ENCODE peak calls at places on chromosomes 2 and 18, in five cellular contexts. One of them, this sample, is unnamed.

GRCh38 chr2:233816334-233816733 is 38.0 kb downstream of the HJURP start:
- DNase-seq in neuronal stem cell: no peak
- DNase-seq in H9: no peak
- DNase-seq in mesenchymal stem cell: no peak
- DNase-seq in H1: no peak
- DNase-seq in this sample: no peak

GRCh38 chr2:236654496-236654895 is 84.9 kb downstream of the ACKR3 start:
- DNase-seq in neuronal stem cell: no peak
- DNase-seq in H1: no peak
- DNase-seq in mesenchymal stem cell: no peak
- DNase-seq in H9: no peak
- DNase-seq in this sample: no peak

GRCh38 chr2:219453691-219454131 is 19.1 kb downstream of the SPEG start:
- DNase-seq in mesenchymal stem cell: peak
- DNase-seq in H9: no peak
- DNase-seq in H1: no peak
- DNase-seq in neuronal stem cell: no peak
- DNase-seq in this sample: no peak

GRCh38 chr18:75639468-75639831 is 211.9 kb upstream of the SMIM21 start:
- DNase-seq in H1: no peak
- DNase-seq in mesenchymal stem cell: no peak
- DNase-seq in H9: no peak
- DNase-seq in neuronal stem cell: no peak
- DNase-seq in this sample: no peak

GRCh38 chr2:46502291-46502690 is 22.9 kb downstream of the TMEM247 start:
- DNase-seq in mesenchymal stem cell: no peak
- DNase-seq in H1: no peak
- DNase-seq in neuronal stem cell: no peak
- DNase-seq in H9: no peak
- DNase-seq in this sample: no peak

GRCh38 chr2:176419591-176420071 is 150.4 kb downstream of the MTX2 start:
- DNase-seq in mesenchymal stem cell: peak
- DNase-seq in neuronal stem cell: no peak
- DNase-seq in H1: no peak
- DNase-seq in H9: no peak
- DNase-seq in this sample: peak

GRCh38 chr2:170771049-170771937 is 1.1 kb downstream of the ERICH2 start:
- DNase-seq in neuronal stem cell: peak
- DNase-seq in mesenchymal stem cell: peak
- DNase-seq in H9: peak
- DNase-seq in H1: no peak
- DNase-seq in this sample: peak

GRCh38 chr2:207341816-207342215 is 176.1 kb upstream of the KLF7 start:
- DNase-seq in mesenchymal stem cell: no peak
- DNase-seq in H1: no peak
- DNase-seq in H9: no peak
- DNase-seq in neuronal stem cell: no peak
- DNase-seq in this sample: no peak

GRCh38 chr18:9066358-9066757 is 36.1 kb upstream of the NDUFV2 start:
- DNase-seq in neuronal stem cell: no peak
- DNase-seq in mesenchymal stem cell: no peak
- DNase-seq in H1: no peak
- DNase-seq in H9: no peak
- DNase-seq in this sample: peak

GRCh38 chr18:25279556-25279955 is 72.4 kb downstream of the ZNF521 start:
- DNase-seq in neuronal stem cell: no peak
- DNase-seq in mesenchymal stem cell: peak
- DNase-seq in H1: no peak
- DNase-seq in H9: no peak
- DNase-seq in this sample: no peak

GRCh38 chr18:8615397-8616025 is 6.3 kb downstream of the RAB12 start:
- DNase-seq in H1: no peak
- DNase-seq in neuronal stem cell: no peak
- DNase-seq in H9: no peak
- DNase-seq in mesenchymal stem cell: peak
- DNase-seq in this sample: peak

GRCh38 chr2:238023608-238024007 is 37.2 kb upstream of the SCLY start:
- DNase-seq in neuronal stem cell: no peak
- DNase-seq in H1: no peak
- DNase-seq in mesenchymal stem cell: no peak
- DNase-seq in H9: no peak
- DNase-seq in this sample: no peak

GRCh38 chr2:10266133-10266620 is 36.5 kb upstream of the HPCAL1 start:
- DNase-seq in H1: no peak
- DNase-seq in H9: no peak
- DNase-seq in mesenchymal stem cell: no peak
- DNase-seq in neuronal stem cell: no peak
- DNase-seq in this sample: no peak

GRCh38 chr2:9333591-9334171 is 89.6 kb downstream of the ITGB1BP1 start:
- DNase-seq in mesenchymal stem cell: peak
- DNase-seq in neuronal stem cell: peak
- DNase-seq in H9: peak
- DNase-seq in H1: peak
- DNase-seq in this sample: peak

GRCh38 chr2:168278424-168278888 is 31.1 kb upstream of the STK39 start:
- DNase-seq in mesenchymal stem cell: peak
- DNase-seq in neuronal stem cell: no peak
- DNase-seq in H9: no peak
- DNase-seq in H1: no peak
- DNase-seq in this sample: peak

GRCh38 chr2:208250401-208250800 is 4.5 kb downstream of the IDH1 start:
- DNase-seq in H1: no peak
- DNase-seq in H9: no peak
- DNase-seq in mesenchymal stem cell: peak
- DNase-seq in neuronal stem cell: no peak
- DNase-seq in this sample: peak

GRCh38 chr2:219452361-219453317 is 18.0 kb downstream of the SPEG start:
- DNase-seq in H1: no peak
- DNase-seq in mesenchymal stem cell: peak
- DNase-seq in neuronal stem cell: no peak
- DNase-seq in H9: no peak
- DNase-seq in this sample: peak

GRCh38 chr18:61551586-61551985 is 218.4 kb downstream of the CDH20 start:
- DNase-seq in mesenchymal stem cell: peak
- DNase-seq in H1: peak
- DNase-seq in H9: peak
- DNase-seq in neuronal stem cell: peak
- DNase-seq in this sample: peak

GRCh38 chr2:98085649-98086048 is 1.3 kb upstream of the VWA3B start:
- DNase-seq in H1: no peak
- DNase-seq in neuronal stem cell: no peak
- DNase-seq in H9: no peak
- DNase-seq in mesenchymal stem cell: no peak
- DNase-seq in this sample: no peak

GRCh38 chr2:31523871-31524492 is 56.8 kb downstream of the SRD5A2 start:
- DNase-seq in neuronal stem cell: peak
- DNase-seq in mesenchymal stem cell: peak
- DNase-seq in H9: peak
- DNase-seq in H1: no peak
- DNase-seq in this sample: peak

GRCh38 chr2:31235504-31235902 is 1.6 kb downstream of the EHD3 start:
- DNase-seq in H1: no peak
- DNase-seq in neuronal stem cell: no peak
- DNase-seq in H9: no peak
- DNase-seq in mesenchymal stem cell: peak
- DNase-seq in this sample: no peak

GRCh38 chr2:113120861-113121260 is 6.5 kb upstream of the IL1RN start:
- DNase-seq in neuronal stem cell: no peak
- DNase-seq in H1: no peak
- DNase-seq in H9: no peak
- DNase-seq in mesenchymal stem cell: no peak
- DNase-seq in this sample: no peak

GRCh38 chr18:24987271-24987932 is 364.6 kb downstream of the ZNF521 start:
- DNase-seq in mesenchymal stem cell: peak
- DNase-seq in H9: peak
- DNase-seq in neuronal stem cell: peak
- DNase-seq in H1: no peak
- DNase-seq in this sample: no peak

GRCh38 chr2:65300772-65301711 is 73.4 kb downstream of the ACTR2 start:
- DNase-seq in neuronal stem cell: no peak
- DNase-seq in mesenchymal stem cell: peak
- DNase-seq in H1: peak
- DNase-seq in H9: no peak
- DNase-seq in this sample: no peak

GRCh38 chr2:216298719-216299118 is 73.6 kb downstream of the MARCHF4 start:
- DNase-seq in mesenchymal stem cell: peak
- DNase-seq in H1: no peak
- DNase-seq in H9: no peak
- DNase-seq in neuronal stem cell: no peak
- DNase-seq in this sample: peak

GRCh38 chr18:59605633-59606192 is 91.5 kb downstream of the CCBE1 start:
- DNase-seq in neuronal stem cell: no peak
- DNase-seq in mesenchymal stem cell: no peak
- DNase-seq in H9: no peak
- DNase-seq in H1: no peak
- DNase-seq in this sample: no peak

GRCh38 chr2:20447437-20448245 is 767 bp downstream of the RHOB start:
- DNase-seq in H9: peak
- DNase-seq in mesenchymal stem cell: peak
- DNase-seq in neuronal stem cell: peak
- DNase-seq in H1: no peak
- DNase-seq in this sample: no peak

GRCh38 chr2:59301466-59302402 is 1060.6 kb upstream of the FANCL start:
- DNase-seq in neuronal stem cell: peak
- DNase-seq in mesenchymal stem cell: peak
- DNase-seq in H9: peak
- DNase-seq in H1: peak
- DNase-seq in this sample: peak

GRCh38 chr18:22827741-22828140 is 105.4 kb upstream of the RBBP8 start:
- DNase-seq in neuronal stem cell: no peak
- DNase-seq in H1: no peak
- DNase-seq in mesenchymal stem cell: no peak
- DNase-seq in H9: no peak
- DNase-seq in this sample: no peak

GRCh38 chr2:58042486-58042970 is 4.1 kb upstream of the VRK2 start:
- DNase-seq in H9: no peak
- DNase-seq in neuronal stem cell: no peak
- DNase-seq in mesenchymal stem cell: peak
- DNase-seq in H1: no peak
- DNase-seq in this sample: peak

GRCh38 chr2:174568425-174568824 is 29.2 kb downstream of the WIPF1 start:
- DNase-seq in H9: no peak
- DNase-seq in mesenchymal stem cell: no peak
- DNase-seq in H1: no peak
- DNase-seq in neuronal stem cell: no peak
- DNase-seq in this sample: no peak

GRCh38 chr2:128624425-128624795 is 305.7 kb upstream of the HS6ST1 start:
- DNase-seq in neuronal stem cell: no peak
- DNase-seq in mesenchymal stem cell: no peak
- DNase-seq in H1: no peak
- DNase-seq in H9: no peak
- DNase-seq in this sample: no peak

GRCh38 chr2:23221236-23221635 is 163.7 kb upstream of the KLHL29 start:
- DNase-seq in neuronal stem cell: no peak
- DNase-seq in H1: no peak
- DNase-seq in H9: no peak
- DNase-seq in mesenchymal stem cell: no peak
- DNase-seq in this sample: peak

GRCh38 chr2:7375901-7376300 is 458.7 kb downstream of the RNF144A start:
- DNase-seq in H9: no peak
- DNase-seq in neuronal stem cell: no peak
- DNase-seq in mesenchymal stem cell: no peak
- DNase-seq in H1: no peak
- DNase-seq in this sample: no peak

GRCh38 chr2:196927318-196928225 is 1.1 kb upstream of the PGAP1 start:
- DNase-seq in H1: no peak
- DNase-seq in mesenchymal stem cell: peak
- DNase-seq in H9: no peak
- DNase-seq in neuronal stem cell: no peak
- DNase-seq in this sample: peak

GRCh38 chr2:49369650-49370049 is 215.3 kb upstream of the FSHR start:
- DNase-seq in mesenchymal stem cell: no peak
- DNase-seq in neuronal stem cell: no peak
- DNase-seq in H9: no peak
- DNase-seq in H1: no peak
- DNase-seq in this sample: no peak

GRCh38 chr2:49371302-49371701 is 217.0 kb upstream of the FSHR start:
- DNase-seq in mesenchymal stem cell: no peak
- DNase-seq in H9: no peak
- DNase-seq in H1: no peak
- DNase-seq in neuronal stem cell: no peak
- DNase-seq in this sample: no peak

GRCh38 chr2:49367003-49367402 is 212.7 kb upstream of the FSHR start:
- DNase-seq in H1: no peak
- DNase-seq in H9: no peak
- DNase-seq in mesenchymal stem cell: no peak
- DNase-seq in neuronal stem cell: no peak
- DNase-seq in this sample: no peak
- H3K23ac ChIP-seq in H1: no peak
- H3K23ac ChIP-seq in H9: no peak
- H3K23ac ChIP-seq in mesenchymal stem cell: no peak
- H3K23ac ChIP-seq in neuronal stem cell: no peak
- H3K23ac ChIP-seq in this sample: no peak

DNA sequence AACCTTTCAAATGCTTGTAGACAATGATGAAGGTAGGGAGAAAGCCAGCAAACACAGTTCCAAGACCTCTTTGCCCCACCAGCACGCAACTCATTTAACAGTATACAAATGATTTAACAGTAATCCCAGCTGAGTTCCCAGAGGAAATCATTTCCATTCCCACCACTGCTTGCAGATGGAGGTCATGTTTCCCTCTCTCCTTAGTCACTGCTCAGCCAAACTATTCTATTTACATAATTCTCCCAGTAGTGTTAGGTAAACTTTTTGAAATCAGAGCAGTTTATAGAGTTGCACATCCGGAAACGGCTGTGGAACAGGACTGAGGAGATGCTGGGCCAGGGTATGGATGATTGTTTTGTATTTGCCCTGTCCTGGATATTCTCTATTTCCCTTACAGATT is 328.5 kb downstream of the FIGN start:
- DNase-seq in mesenchymal stem cell: peak
- DNase-seq in H9: no peak
- DNase-seq in H1: no peak
- DNase-seq in neuronal stem cell: no peak
- DNase-seq in this sample: no peak
- H3K27ac ChIP-seq in mesenchymal stem cell: no peak
- H3K27ac ChIP-seq in H9: no peak
- H3K27ac ChIP-seq in H1: no peak
- H3K27ac ChIP-seq in neuronal stem cell: no peak
- H3K27ac ChIP-seq in this sample: no peak

GRCh38 chr2:47799210-47799609 is 16.3 kb downstream of the MSH6 start:
- DNase-seq in H1: no peak
- DNase-seq in H9: no peak
- DNase-seq in neuronal stem cell: no peak
- DNase-seq in mesenchymal stem cell: no peak
- DNase-seq in this sample: no peak
- H2BK12ac ChIP-seq in H1: no peak
- H2BK12ac ChIP-seq in H9: no peak
- H2BK12ac ChIP-seq in neuronal stem cell: no peak
- H2BK12ac ChIP-seq in mesenchymal stem cell: no peak
- H2BK12ac ChIP-seq in this sample: no peak

GRCh38 chr2:145759228-145759940 is 1239.5 kb upstream of the ZEB2 start:
- DNase-seq in mesenchymal stem cell: no peak
- DNase-seq in H1: no peak
- DNase-seq in H9: no peak
- DNase-seq in neuronal stem cell: no peak
- DNase-seq in this sample: no peak
- H3K23ac ChIP-seq in mesenchymal stem cell: no peak
- H3K23ac ChIP-seq in H1: no peak
- H3K23ac ChIP-seq in H9: no peak
- H3K23ac ChIP-seq in neuronal stem cell: no peak
- H3K23ac ChIP-seq in this sample: no peak